ENCODE peak calls at places on chromosomes 2 and 18, in eight cellular contexts. F, U, Q, I, Z, A, H and K are unnamed samples.

GRCh38 chr2:163884416-163884815 is 148.6 kb upstream of the FIGN start:
- DNase-seq in F (no peak), U (no peak), Q (no peak), I (no peak), Z (no peak), A (no peak), H (no peak), K (no peak)

GRCh38 chr2:72689579-72690170 is 136.2 kb downstream of the EXOC6B start:
- DNase-seq in F (no peak), U (no peak), Q (no peak), I (no peak), Z (no peak), A (no peak), H (no peak), K (no peak)

GRCh38 chr2:168087406-168087805 is 160.0 kb downstream of the STK39 start:
- DNase-seq in F (no peak), U (no peak), Q (no peak), I (no peak), Z (no peak), A (no peak), H (no peak), K (no peak)

GRCh38 chr2:24489942-24490673 is 946 bp upstream of the NCOA1 start:
- DNase-seq in F (peak), U (no peak), Q (no peak), I (no peak), Z (peak), A (no peak), H (peak), K (no peak)

GRCh38 chr2:175600024-175600831 is 401.8 kb downstream of the LNPK start:
- DNase-seq in F (no peak), U (no peak), Q (no peak), I (no peak), Z (no peak), A (no peak), H (no peak), K (peak)

GRCh38 chr2:74567862-74568261 is 13.3 kb downstream of the DOK1 start:
- DNase-seq in F (peak), U (no peak), Q (no peak), I (no peak), Z (peak), A (no peak), H (no peak), K (no peak)

GRCh38 chr2:241218131-241219029 is 29.9 kb downstream of the ANO7 start:
- DNase-seq in F (peak), U (peak), Q (no peak), I (peak), Z (peak), A (peak), H (peak), K (no peak)

GRCh38 chr2:181054256-181054655 is 73.9 kb downstream of the UBE2E3 start:
- DNase-seq in F (no peak), U (no peak), Q (no peak), I (no peak), Z (no peak), A (no peak), H (no peak), K (no peak)

GRCh38 chr18:76553715-76554603 is 58.9 kb upstream of the ZNF516 start:
- DNase-seq in F (no peak), U (no peak), Q (no peak), I (no peak), Z (no peak), A (no peak), H (no peak), K (no peak)

GRCh38 chr2:173028671-173029070 is 47.0 kb upstream of the MAP3K20 start:
- DNase-seq in F (no peak), U (no peak), Q (no peak), I (no peak), Z (no peak), A (no peak), H (no peak), K (no peak)

GRCh38 chr2:128395196-128395595 is 76.5 kb upstream of the HS6ST1 start:
- DNase-seq in F (no peak), U (no peak), Q (no peak), I (no peak), Z (no peak), A (no peak), H (no peak), K (peak)